ENCODE peak calls at places on chromosomes 1 and 21, in seven cellular contexts. One of them, this sample, is unnamed. For H3K4me1, the result is how much of the 10 kb centered on the place peaks cover.

GRCh38 chr1:84835169-84835568 is 57.8 kb downstream of the LPAR3 start:
- DNase-seq in heart left ventricle: no peak
- DNase-seq in stomach: no peak
- DNase-seq in ovary: no peak
- DNase-seq in adrenal gland: no peak
- DNase-seq in IMR-90: peak
- DNase-seq in HepG2: no peak
- DNase-seq in this sample: no peak

GRCh38 chr1:25131794-25132193 is 100.5 kb downstream of the SYF2 start:
- DNase-seq in heart left ventricle: no peak
- DNase-seq in stomach: no peak
- DNase-seq in ovary: no peak
- DNase-seq in adrenal gland: peak
- DNase-seq in IMR-90: no peak
- DNase-seq in HepG2: no peak
- DNase-seq in this sample: no peak

GRCh38 chr1:58896211-58897183 is 112.7 kb upstream of the JUN start:
- DNase-seq in heart left ventricle: peak
- DNase-seq in stomach: peak
- DNase-seq in ovary: peak
- DNase-seq in adrenal gland: peak
- DNase-seq in IMR-90: no peak
- DNase-seq in HepG2: no peak
- DNase-seq in this sample: peak

GRCh38 chr1:169108897-169109560 is 2.5 kb downstream of the ATP1B1 start:
- DNase-seq in heart left ventricle: no peak
- DNase-seq in stomach: peak
- DNase-seq in ovary: no peak
- DNase-seq in adrenal gland: no peak
- DNase-seq in IMR-90: peak
- DNase-seq in HepG2: peak
- DNase-seq in this sample: peak

GRCh38 chr1:93576346-93576745 is 105.3 kb downstream of the BCAR3 start:
- DNase-seq in heart left ventricle: no peak
- DNase-seq in stomach: no peak
- DNase-seq in ovary: no peak
- DNase-seq in adrenal gland: peak
- DNase-seq in IMR-90: no peak
- DNase-seq in HepG2: no peak
- DNase-seq in this sample: no peak

GRCh38 chr1:81702903-81703302 is 97.8 kb upstream of the ADGRL2 start:
- DNase-seq in heart left ventricle: no peak
- DNase-seq in stomach: no peak
- DNase-seq in ovary: no peak
- DNase-seq in adrenal gland: no peak
- DNase-seq in IMR-90: peak
- DNase-seq in HepG2: no peak
- DNase-seq in this sample: no peak

GRCh38 chr1:218259800-218260199 is 25.3 kb upstream of the RRP15 start:
- DNase-seq in heart left ventricle: no peak
- DNase-seq in stomach: no peak
- DNase-seq in ovary: no peak
- DNase-seq in adrenal gland: no peak
- DNase-seq in IMR-90: no peak
- DNase-seq in HepG2: peak
- DNase-seq in this sample: no peak

GRCh38 chr1:147676306-147677085 is 6.2 kb upstream of the ACP6 start:
- DNase-seq in heart left ventricle: no peak
- DNase-seq in stomach: no peak
- DNase-seq in ovary: no peak
- DNase-seq in adrenal gland: no peak
- DNase-seq in IMR-90: peak
- DNase-seq in HepG2: peak
- DNase-seq in this sample: no peak

GRCh38 chr1:234933475-234933874 is 195.2 kb downstream of the TOMM20 start:
- DNase-seq in heart left ventricle: peak
- DNase-seq in stomach: peak
- DNase-seq in ovary: no peak
- DNase-seq in adrenal gland: peak
- DNase-seq in IMR-90: peak
- DNase-seq in HepG2: no peak
- DNase-seq in this sample: peak

GRCh38 chr1:227999056-227999930 is 7.5 kb upstream of the WNT3A start:
- DNase-seq in heart left ventricle: no peak
- DNase-seq in stomach: peak
- DNase-seq in ovary: no peak
- DNase-seq in adrenal gland: peak
- DNase-seq in IMR-90: peak
- DNase-seq in HepG2: peak
- DNase-seq in this sample: peak

GRCh38 chr1:214505134-214505533 is 46.3 kb downstream of the PTPN14 start:
- DNase-seq in heart left ventricle: no peak
- DNase-seq in stomach: no peak
- DNase-seq in ovary: no peak
- DNase-seq in adrenal gland: no peak
- DNase-seq in IMR-90: no peak
- DNase-seq in HepG2: peak
- DNase-seq in this sample: peak

GRCh38 chr1:22031214-22031962 is 21.1 kb upstream of the CDC42 start:
- DNase-seq in heart left ventricle: no peak
- DNase-seq in stomach: peak
- DNase-seq in ovary: no peak
- DNase-seq in adrenal gland: peak
- DNase-seq in IMR-90: no peak
- DNase-seq in HepG2: peak
- DNase-seq in this sample: no peak

GRCh38 chr1:245086389-245086969 is 68.3 kb upstream of the KIF26B start:
- DNase-seq in heart left ventricle: no peak
- DNase-seq in stomach: no peak
- DNase-seq in ovary: no peak
- DNase-seq in adrenal gland: no peak
- DNase-seq in IMR-90: peak
- DNase-seq in HepG2: peak
- DNase-seq in this sample: no peak

GRCh38 chr1:197638316-197638715 is 137.0 kb downstream of the DENND1B start:
- DNase-seq in heart left ventricle: no peak
- DNase-seq in stomach: no peak
- DNase-seq in ovary: no peak
- DNase-seq in adrenal gland: no peak
- DNase-seq in IMR-90: no peak
- DNase-seq in HepG2: no peak
- DNase-seq in this sample: no peak

GRCh38 chr1:218397752-218398339 is 52.7 kb downstream of the TGFB2 start:
- DNase-seq in heart left ventricle: no peak
- DNase-seq in stomach: no peak
- DNase-seq in ovary: no peak
- DNase-seq in adrenal gland: no peak
- DNase-seq in IMR-90: no peak
- DNase-seq in HepG2: peak
- DNase-seq in this sample: peak

GRCh38 chr1:233045591-233045990 is 95.2 kb downstream of the NTPCR start:
- DNase-seq in heart left ventricle: no peak
- DNase-seq in stomach: no peak
- DNase-seq in ovary: no peak
- DNase-seq in adrenal gland: no peak
- DNase-seq in IMR-90: peak
- DNase-seq in HepG2: no peak
- DNase-seq in this sample: no peak

GRCh38 chr1:23090056-23090455 is 70.8 kb downstream of the KDM1A start:
- DNase-seq in heart left ventricle: no peak
- DNase-seq in stomach: no peak
- DNase-seq in ovary: no peak
- DNase-seq in adrenal gland: no peak
- DNase-seq in IMR-90: no peak
- DNase-seq in HepG2: no peak
- DNase-seq in this sample: no peak

GRCh38 chr21:44901391-44902074 is 19.2 kb downstream of the ITGB2 start:
- DNase-seq in heart left ventricle: peak
- DNase-seq in stomach: no peak
- DNase-seq in ovary: no peak
- DNase-seq in adrenal gland: no peak
- DNase-seq in IMR-90: no peak
- DNase-seq in HepG2: no peak
- DNase-seq in this sample: no peak
- H3K4me1 ChIP-seq in heart left ventricle: under half
- H3K4me1 ChIP-seq in stomach: under half
- H3K4me1 ChIP-seq in ovary: under half
- H3K4me1 ChIP-seq in adrenal gland: under half
- H3K4me1 ChIP-seq in IMR-90: under half
- H3K4me1 ChIP-seq in HepG2: under half
- H3K4me1 ChIP-seq in this sample: under half

GRCh38 chr1:31645274-31645568 is 545 bp upstream of the PEF1 start:
- DNase-seq in heart left ventricle: no peak
- DNase-seq in stomach: no peak
- DNase-seq in ovary: no peak
- DNase-seq in adrenal gland: no peak
- DNase-seq in IMR-90: no peak
- DNase-seq in HepG2: no peak
- DNase-seq in this sample: no peak

GRCh38 chr1:31642897-31643296 is 1.8 kb downstream of the PEF1 start:
- DNase-seq in heart left ventricle: no peak
- DNase-seq in stomach: no peak
- DNase-seq in ovary: no peak
- DNase-seq in adrenal gland: no peak
- DNase-seq in IMR-90: no peak
- DNase-seq in HepG2: no peak
- DNase-seq in this sample: no peak

GRCh38 chr1:31643976-31644559 is 608 bp downstream of the PEF1 start:
- DNase-seq in heart left ventricle: no peak
- DNase-seq in stomach: no peak
- DNase-seq in ovary: no peak
- DNase-seq in adrenal gland: no peak
- DNase-seq in IMR-90: no peak
- DNase-seq in HepG2: no peak
- DNase-seq in this sample: no peak

GRCh38 chr1:31646259-31646960 is 1.7 kb upstream of the PEF1 start:
- DNase-seq in heart left ventricle: no peak
- DNase-seq in stomach: no peak
- DNase-seq in ovary: no peak
- DNase-seq in adrenal gland: no peak
- DNase-seq in IMR-90: no peak
- DNase-seq in HepG2: no peak
- DNase-seq in this sample: no peak

DNA sequence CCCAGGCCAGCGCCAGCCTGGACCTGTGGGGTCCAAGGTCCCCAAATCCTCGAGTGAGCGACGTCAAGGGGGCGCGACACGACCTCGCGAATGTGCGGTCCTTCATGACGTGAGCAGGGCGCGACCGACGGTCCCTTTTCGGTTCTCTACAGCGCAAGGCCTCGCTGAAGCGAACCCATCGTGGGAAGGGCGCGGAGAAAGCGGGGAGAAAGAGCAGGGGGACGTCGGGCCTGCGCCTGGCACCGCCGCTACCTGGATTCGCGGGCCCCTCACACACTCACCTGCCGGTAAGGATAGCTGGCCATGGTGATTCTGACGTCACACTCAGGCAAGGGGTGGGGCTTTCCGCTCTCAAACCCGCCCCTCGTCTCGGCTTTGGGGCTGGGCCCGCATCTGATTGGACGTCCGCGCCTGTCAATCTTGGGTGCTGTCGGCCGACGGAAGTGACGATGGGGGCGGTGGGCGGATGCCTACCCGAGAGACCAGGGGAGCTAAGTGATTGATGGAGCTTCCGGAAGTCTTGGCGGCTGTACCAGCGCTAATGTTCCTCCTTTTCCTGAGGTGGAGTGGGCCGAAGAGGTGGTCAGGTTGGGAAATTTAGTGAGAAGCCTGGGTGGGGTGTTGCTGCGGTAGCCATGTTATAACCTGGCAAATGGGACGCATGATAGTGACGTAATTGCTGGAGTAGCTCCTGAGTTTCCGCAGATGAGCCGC is at the start of gene PEF1:
- DNase-seq in heart left ventricle: peak
- DNase-seq in stomach: peak
- DNase-seq in ovary: peak
- DNase-seq in adrenal gland: peak
- DNase-seq in IMR-90: peak
- DNase-seq in HepG2: peak
- DNase-seq in this sample: peak
- TF ChIP-seq POLR2A in heart left ventricle: peak
- TF ChIP-seq POLR2A in stomach: no peak
- TF ChIP-seq POLR2A in ovary: peak
- TF ChIP-seq POLR2A in adrenal gland: peak
- TF ChIP-seq POLR2A in IMR-90: peak
- TF ChIP-seq POLR2A in HepG2: peak
- TF ChIP-seq POLR2A in this sample: peak

DNA sequence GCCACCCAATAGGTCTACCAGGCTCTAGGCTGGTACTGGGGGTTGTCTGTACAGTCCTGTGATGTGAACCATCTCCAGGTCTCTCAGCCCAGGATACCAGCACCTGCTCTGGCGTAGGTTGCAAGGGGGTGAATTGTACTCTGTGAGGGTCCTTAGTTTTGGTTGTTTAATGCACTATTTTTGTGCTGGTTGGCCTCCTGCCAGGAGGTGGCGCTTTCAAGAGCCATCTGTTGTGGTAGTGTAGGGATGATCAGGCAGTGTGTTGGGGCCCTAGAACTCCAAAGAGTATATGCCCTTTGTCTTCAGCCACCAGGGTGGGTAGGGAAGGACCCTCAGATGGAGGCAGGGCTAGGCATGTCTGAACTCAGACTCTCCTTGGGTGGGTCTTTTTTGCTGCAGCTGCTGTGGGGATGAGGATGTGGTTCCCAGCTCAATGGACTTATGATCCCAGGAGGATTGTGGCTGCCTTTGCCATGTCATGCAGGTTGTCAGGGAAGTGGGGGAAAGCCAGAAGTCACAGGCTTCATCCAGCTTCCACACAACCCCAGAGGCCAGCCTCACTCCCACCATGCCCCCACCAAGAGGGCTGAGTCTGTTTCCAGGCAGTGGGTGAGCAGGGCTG is 301.8 kb upstream of the CHRM3 start:
- DNase-seq in heart left ventricle: no peak
- DNase-seq in stomach: no peak
- DNase-seq in ovary: no peak
- DNase-seq in adrenal gland: no peak
- DNase-seq in IMR-90: no peak
- DNase-seq in HepG2: no peak
- DNase-seq in this sample: no peak
- TF ChIP-seq CTCF in heart left ventricle: no peak
- TF ChIP-seq CTCF in stomach: no peak
- TF ChIP-seq CTCF in ovary: no peak
- TF ChIP-seq CTCF in adrenal gland: no peak
- TF ChIP-seq CTCF in IMR-90: no peak
- TF ChIP-seq CTCF in HepG2: no peak
- TF ChIP-seq CTCF in this sample: no peak

GRCh38 chr1:27585684-27586083 is 18.3 kb downstream of the AHDC1 start:
- DNase-seq in heart left ventricle: no peak
- DNase-seq in stomach: no peak
- DNase-seq in ovary: no peak
- DNase-seq in adrenal gland: no peak
- DNase-seq in IMR-90: no peak
- DNase-seq in HepG2: no peak
- DNase-seq in this sample: no peak
- H3K4me1 ChIP-seq in heart left ventricle: half or more
- H3K4me1 ChIP-seq in stomach: half or more
- H3K4me1 ChIP-seq in ovary: under half
- H3K4me1 ChIP-seq in adrenal gland: under half
- H3K4me1 ChIP-seq in IMR-90: under half
- H3K4me1 ChIP-seq in HepG2: half or more
- H3K4me1 ChIP-seq in this sample: under half